ENCODE peak calls at places on chromosomes 13 and 19, in four cellular contexts. U is A549, K is K562, W is HepG2. N is an unnamed sample.

GRCh38 chr13:25037057-25037813 is 58.7 kb upstream of the PABPC3 start:
- DNase-seq in K (peak), W (peak), U (no peak), N (peak)

GRCh38 chr13:47188802-47189201 is 291.9 kb upstream of the HTR2A start:
- DNase-seq in U (no peak), W (no peak), K (no peak), N (peak)

GRCh38 chr13:44423824-44424223 is 50.2 kb downstream of the SERP2 start:
- DNase-seq in U (no peak), W (no peak), K (no peak), N (no peak)

GRCh38 chr13:46982856-46983582 is 86.2 kb upstream of the HTR2A start:
- DNase-seq in K (no peak), U (no peak), W (no peak), N (no peak)

GRCh38 chr13:78121459-78122348 is 203.1 kb upstream of the EDNRB start:
- DNase-seq in U (peak), W (peak), K (peak), N (peak)

GRCh38 chr13:110799246-110800236 is 86.0 kb downstream of the ING1 start:
- DNase-seq in U (no peak), W (no peak), K (no peak), N (peak)

GRCh38 chr13:48401480-48401879 is 11.4 kb downstream of the LPAR6 start:
- DNase-seq in W (no peak), U (no peak), K (no peak), N (no peak)

GRCh38 chr13:99281811-99282263 is 23.7 kb upstream of the GPR18 start:
- DNase-seq in K (no peak), W (no peak), U (no peak), N (no peak)

GRCh38 chr13:112619730-112620639 is 32.0 kb upstream of the TUBGCP3 start:
- DNase-seq in W (no peak), U (no peak), K (peak), N (no peak)

GRCh38 chr13:31722684-31723083 is 16.6 kb upstream of the RXFP2 start:
- DNase-seq in U (no peak), K (no peak), W (no peak), N (no peak)

GRCh38 chr13:112053744-112054615 is 13.0 kb upstream of the SOX1 start:
- DNase-seq in W (no peak), U (no peak), K (no peak), N (no peak)

GRCh38 chr13:60453490-60453889 is 56.5 kb downstream of the TDRD3 start:
- DNase-seq in W (no peak), K (no peak), U (no peak), N (peak)

GRCh38 chr13:105597573-105597972 is 937.9 kb downstream of the EFNB2 start:
- DNase-seq in W (no peak), U (no peak), K (no peak), N (no peak)

GRCh38 chr13:40384976-40385857 is 281.2 kb downstream of the FOXO1 start:
- DNase-seq in K (no peak), U (no peak), W (peak), N (no peak)

GRCh38 chr13:78993792-78994191 is 334.8 kb upstream of the OBI1 start:
- DNase-seq in K (no peak), U (no peak), W (no peak), N (no peak)

GRCh38 chr19:11016591-11016990 is 55.8 kb downstream of the SMARCA4 start:
- DNase-seq in U (no peak), W (no peak), K (no peak), N (no peak)

GRCh38 chr13:73984949-73985691 is 149.1 kb downstream of the KLF12 start:
- DNase-seq in U (no peak), W (no peak), K (no peak), N (no peak)

GRCh38 chr13:22563272-22563671 is 617.5 kb upstream of the SGCG start:
- DNase-seq in W (no peak), U (no peak), K (no peak), N (no peak)

GRCh38 chr19:45368737-45369340 is 1.5 kb downstream of the ERCC2 start:
- DNase-seq in W (no peak), U (no peak), K (peak), N (no peak)

GRCh38 chr13:39789451-39789850 is 134.0 kb downstream of the COG6 start:
- DNase-seq in W (no peak), U (no peak), K (no peak), N (no peak)

GRCh38 chr19:3818918-3819317 is 32.7 kb upstream of the MATK start:
- DNase-seq in K (no peak), W (no peak), U (no peak), N (no peak)

GRCh38 chr19:48628486-48629296 is 8.5 kb downstream of the DBP start:
- DNase-seq in W (no peak), K (no peak), U (no peak), N (no peak)

GRCh38 chr13:73519720-73520119 is 460.9 kb downstream of the KLF5 start:
- DNase-seq in W (no peak), U (no peak), K (no peak), N (no peak)

GRCh38 chr19:40614595-40615411 is 13.6 kb downstream of the LTBP4 start:
- DNase-seq in W (no peak), K (peak), U (no peak), N (peak)

GRCh38 chr13:41694902-41695301 is 237.6 kb downstream of the RGCC start:
- DNase-seq in U (peak), K (no peak), W (no peak), N (peak)

GRCh38 chr19:5042556-5042955 is 73.6 kb downstream of the KDM4B start:
- DNase-seq in U (no peak), K (no peak), W (no peak), N (no peak)

DNA sequence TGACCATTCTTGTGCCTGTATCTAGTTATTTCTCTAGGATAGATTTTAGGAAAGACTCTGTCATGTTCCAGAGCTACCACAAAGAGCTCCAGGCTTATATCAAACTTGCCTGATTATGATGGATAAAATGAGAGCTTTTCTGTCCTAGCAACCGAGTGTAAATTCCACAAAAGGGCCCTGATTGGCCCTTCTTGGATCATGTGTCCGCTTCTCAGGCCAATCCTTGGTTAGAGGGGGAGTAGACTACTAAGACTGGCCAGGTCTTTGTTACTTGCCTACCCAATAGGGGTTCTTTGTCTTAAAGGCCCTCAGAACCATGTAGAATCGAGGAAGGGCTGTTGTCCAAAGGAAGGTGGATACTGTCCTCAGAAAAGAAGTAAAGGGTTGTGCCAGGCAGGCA is 2.4 kb downstream of the DHX34 start:
- DNase-seq in W (peak), K (no peak), U (peak), N (peak)
- TF ChIP-seq MAZ in W (no peak), K (no peak), U (no peak), N (no peak)

DNA sequence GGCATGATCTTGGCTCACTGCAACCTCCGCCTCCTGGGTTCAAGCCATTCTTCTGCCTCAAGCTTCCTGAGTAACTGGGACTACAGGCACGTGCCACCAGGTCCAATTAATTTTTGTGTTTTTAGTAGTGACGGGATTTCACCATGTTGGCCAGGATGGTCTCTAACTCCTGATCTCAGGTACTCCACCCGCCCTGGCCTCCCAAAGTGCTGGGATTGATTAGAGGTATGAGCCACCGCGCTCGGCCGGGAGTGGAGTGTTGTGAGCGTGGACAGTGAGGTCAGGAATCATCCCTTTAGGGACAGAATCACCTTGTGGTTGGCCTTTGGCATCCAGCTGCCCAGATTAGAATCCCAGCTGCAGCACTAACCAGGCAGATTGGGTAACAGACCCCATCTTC is 10.3 kb downstream of the RRAS start:
- DNase-seq in K (no peak), W (no peak), U (no peak), N (no peak)
- TF ChIP-seq MAZ in K (no peak), W (no peak), U (no peak), N (no peak)

GRCh38 chr19:38266070-38266469 is 1.7 kb downstream of the SPINT2 start:
- DNase-seq in K (no peak), U (no peak), W (no peak), N (no peak)

GRCh38 chr19:38264486-38265212 is at the start of gene SPINT2:
- DNase-seq in W (no peak), U (peak), K (no peak), N (no peak)

GRCh38 chr19:38265213-38265861 is 964 bp downstream of the SPINT2 start:
- DNase-seq in U (peak), W (no peak), K (no peak), N (no peak)

GRCh38 chr19:38262585-38263268 is 1.6 kb upstream of the SPINT2 start:
- DNase-seq in W (no peak), K (no peak), U (no peak), N (no peak)

DNA sequence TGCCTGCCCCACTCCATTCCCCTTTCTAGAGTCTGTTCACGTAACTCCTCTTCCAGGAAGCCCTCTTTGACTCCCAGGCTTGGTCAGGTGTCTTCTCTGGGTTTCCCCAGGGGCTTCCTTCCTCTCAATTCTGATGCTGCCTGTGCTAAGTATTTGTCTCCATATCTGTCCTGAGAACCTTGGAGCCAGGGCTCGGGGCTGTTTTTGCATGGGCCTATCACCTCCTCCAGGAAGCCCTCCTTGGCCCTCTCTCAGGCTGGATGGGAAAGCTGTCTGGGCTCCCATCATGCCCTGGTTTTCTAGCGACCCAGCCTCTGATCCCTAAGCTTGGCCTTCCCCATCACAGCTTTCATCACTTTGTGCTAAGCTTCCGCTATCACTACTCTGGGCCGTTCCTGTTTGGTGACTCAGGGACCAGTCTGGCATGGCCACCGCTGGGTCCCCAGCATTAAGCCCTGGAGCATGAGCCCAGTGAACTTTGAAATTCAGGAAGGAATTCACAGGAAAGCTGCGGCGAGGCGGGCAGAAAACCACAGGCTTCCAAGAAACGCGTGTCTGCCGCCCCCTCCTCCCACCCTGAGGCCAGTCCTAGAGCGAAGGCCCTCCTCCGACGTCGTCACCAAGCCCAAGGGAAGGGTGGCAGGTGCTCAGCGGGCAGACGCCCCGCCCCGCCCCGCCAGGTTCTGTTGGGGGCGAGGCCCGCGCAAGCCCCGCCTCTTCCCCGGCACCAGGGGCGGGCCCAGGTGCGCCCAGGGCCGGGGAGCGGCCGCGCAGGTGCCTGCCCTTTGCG is 482 bp upstream of the SPINT2 start:
- DNase-seq in U (peak), W (peak), K (peak), N (peak)
- TF ChIP-seq MAZ in U (peak), W (no peak), K (no peak), N (no peak)

DNA sequence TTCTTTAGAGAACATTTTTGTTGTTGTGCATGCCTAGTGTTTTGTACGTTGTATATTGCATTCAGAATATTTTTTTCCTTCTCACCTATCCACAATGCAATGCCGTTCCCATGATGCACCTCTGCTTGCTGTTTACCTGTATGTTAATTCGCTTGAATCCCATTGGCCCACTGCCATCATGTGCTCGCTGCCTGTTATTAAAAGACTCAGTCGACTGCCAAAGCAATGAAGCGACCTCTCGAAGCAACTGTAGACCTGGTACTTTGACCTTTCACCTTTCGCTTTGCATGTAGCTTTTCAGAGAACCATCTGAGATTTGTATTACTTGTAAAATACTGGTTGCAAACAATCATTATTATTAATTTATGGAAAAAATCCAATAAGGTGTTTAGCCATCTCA is 77.4 kb upstream of the RAP2A start:
- DNase-seq in W (no peak), U (no peak), K (peak), N (no peak)
- TF ChIP-seq MAZ in W (no peak), U (no peak), K (no peak), N (no peak)

GRCh38 chr13:76836311-76836710 is 49.9 kb downstream of the KCTD12 start:
- DNase-seq in K (no peak), U (no peak), W (no peak), N (peak)
- TF ChIP-seq MAZ in K (no peak), U (no peak), W (no peak), N (no peak)

GRCh38 chr13:61695147-61695546 is 279.5 kb upstream of the PCDH20 start:
- DNase-seq in U (no peak), W (no peak), K (no peak), N (no peak)
- TF ChIP-seq MAZ in U (no peak), W (no peak), K (no peak), N (no peak)

DNA sequence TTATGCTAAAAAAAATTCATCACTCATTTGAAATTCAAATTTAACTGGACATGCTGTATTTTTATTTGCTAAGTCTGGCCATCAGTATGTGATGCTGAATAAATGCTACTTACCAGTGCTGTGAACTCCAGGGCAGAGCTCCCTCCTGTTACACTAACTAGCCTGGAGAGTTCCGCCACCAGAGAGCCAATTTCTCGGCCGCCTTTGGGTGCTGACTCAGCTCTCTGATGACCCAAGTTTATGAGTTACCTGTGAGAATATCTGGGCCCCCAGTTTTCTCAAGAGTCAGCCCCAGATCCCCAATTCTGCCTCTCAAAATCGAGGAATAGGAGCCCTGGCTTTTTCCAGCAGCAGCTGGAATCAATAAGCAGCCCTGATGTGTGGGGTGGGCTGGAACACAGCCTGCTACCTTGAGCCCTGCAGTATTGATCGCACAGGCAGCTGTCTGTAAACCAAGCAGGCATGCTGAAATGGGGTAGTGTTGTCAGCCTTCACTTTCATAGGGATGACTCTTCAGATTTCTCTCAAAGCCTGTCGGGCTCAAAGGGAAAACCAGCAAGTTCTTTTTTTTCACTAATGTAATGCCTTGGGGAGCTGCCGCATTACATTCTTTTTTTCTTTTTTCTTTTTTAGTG is 113.7 kb downstream of the DNAJC15 start:
- DNase-seq in U (no peak), W (peak), K (no peak), N (no peak)
- TF ChIP-seq MAZ in U (no peak), W (no peak), K (no peak), N (no peak)

DNA sequence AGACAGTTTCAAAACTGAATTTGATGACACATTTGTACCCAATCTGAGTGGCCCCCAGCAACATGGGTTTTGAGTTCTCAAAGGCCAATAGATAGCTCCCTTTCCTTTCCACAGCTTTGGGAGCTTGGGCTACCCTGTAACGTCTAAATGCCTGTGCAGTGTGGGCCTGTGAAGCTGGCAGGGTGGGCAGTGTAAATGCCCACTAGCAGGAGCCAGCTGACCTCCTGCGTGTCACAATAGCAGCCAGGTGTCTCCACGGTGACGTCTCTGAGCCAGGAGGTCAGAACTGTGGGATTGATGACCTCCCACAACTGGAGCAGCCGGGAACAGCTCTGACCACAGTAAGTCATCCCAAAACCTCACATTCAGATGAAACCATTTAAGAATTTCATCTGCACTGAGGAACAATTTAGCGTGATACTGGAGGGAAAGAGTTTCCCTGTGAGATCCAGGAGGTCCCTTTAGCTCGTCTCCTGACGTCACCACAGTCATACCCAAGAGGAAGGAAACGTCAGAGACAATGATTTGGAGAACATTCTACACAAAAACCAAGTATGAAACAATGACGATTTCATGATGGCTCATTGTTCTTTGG is at the start of gene IPO5:
- DNase-seq in U (no peak), K (no peak), W (no peak), N (peak)
- TF ChIP-seq MAZ in U (no peak), K (no peak), W (no peak), N (no peak)